ENCODE peak calls at places on chromosome X, in seven cellular contexts. R, Y, I, J, K, T and O are unnamed samples.

GRCh38 chrX:134836497-134836968 is 154.3 kb upstream of the SMIM10 start:
- DNase-seq in T (peak), J (peak), I (no peak), R (peak), Y (no peak), K (no peak), O (no peak)

GRCh38 chrX:153061732-153062131 is 5.5 kb downstream of the PNMA3 start:
- DNase-seq in J (peak), R (peak), Y (no peak), I (no peak), K (peak), T (peak), O (no peak)

GRCh38 chrX:153763989-153764755 is at the start of gene PLXNB3:
- DNase-seq in K (peak), I (peak), Y (peak), R (peak), T (peak), J (peak), O (peak)

GRCh38 chrX:11532291-11533075 is 133.2 kb downstream of the ARHGAP6 start:
- DNase-seq in R (peak), I (no peak), Y (no peak), T (peak), K (no peak), J (no peak), O (no peak)

GRCh38 chrX:102744307-102744706 is 23.8 kb downstream of the GPRASP3 start:
- DNase-seq in I (no peak), J (no peak), R (no peak), T (no peak), Y (no peak), K (no peak), O (no peak)

GRCh38 chrX:12421918-12422317 is 283.6 kb downstream of the FRMPD4 start:
- DNase-seq in Y (no peak), I (no peak), R (no peak), J (peak), K (no peak), T (peak), O (no peak)

GRCh38 chrX:40273356-40274050 is 175.7 kb upstream of the BCOR start:
- DNase-seq in T (peak), J (peak), K (no peak), I (no peak), Y (no peak), R (no peak), O (no peak)

GRCh38 chrX:84186603-84187358 is 1.2 kb downstream of the RPS6KA6 start:
- DNase-seq in Y (no peak), T (no peak), J (peak), I (no peak), R (peak), K (no peak), O (no peak)

GRCh38 chrX:76918033-76918432 is 490.5 kb downstream of the MAGEE1 start:
- DNase-seq in J (no peak), R (no peak), K (no peak), Y (no peak), T (no peak), I (no peak), O (no peak)

GRCh38 chrX:136954930-136955329 is 74.4 kb upstream of the RBMX start:
- DNase-seq in K (no peak), R (peak), J (peak), T (peak), I (peak), Y (no peak), O (no peak)

GRCh38 chrX:6449946-6450345 is 85.0 kb downstream of the VCX3A start:
- DNase-seq in R (no peak), J (no peak), K (no peak), I (no peak), T (no peak), Y (no peak), O (no peak)

GRCh38 chrX:38376747-38377146 is 24.3 kb downstream of the OTC start:
- DNase-seq in Y (no peak), R (no peak), I (no peak), T (no peak), J (no peak), K (no peak), O (no peak)

GRCh38 chrX:104288269-104288668 is 33.5 kb upstream of the ESX1 start:
- DNase-seq in T (peak), Y (no peak), K (no peak), R (no peak), I (no peak), J (no peak), O (no peak)
- H3K4me3 ChIP-seq in T (no peak), Y (no peak), K (no peak), R (no peak), I (no peak), J (no peak), O (no peak)

GRCh38 chrX:71910526-71911022 is at the start of gene NHSL2:
- DNase-seq in Y (no peak), T (no peak), K (no peak), R (no peak), I (peak), J (peak), O (no peak)
- H3K4me3 ChIP-seq in Y (peak), T (peak), K (peak), R (peak), I (no peak), J (peak), O (no peak)

GRCh38 chrX:133412665-133413064 is 2.6 kb downstream of the GPC4 start:
- DNase-seq in J (no peak), R (no peak), I (no peak), Y (no peak), K (no peak), T (no peak), O (no peak)

GRCh38 chrX:133415276-133416105 is at the start of gene GPC4:
- DNase-seq in R (peak), Y (no peak), T (peak), I (no peak), K (peak), J (peak), O (no peak)

GRCh38 chrX:133412246-133412645 is 3.0 kb downstream of the GPC4 start:
- DNase-seq in I (no peak), Y (no peak), R (peak), T (peak), K (peak), J (peak), O (no peak)

GRCh38 chrX:133414399-133415275 is 652 bp downstream of the GPC4 start:
- DNase-seq in J (peak), K (no peak), T (no peak), R (no peak), I (no peak), Y (no peak), O (no peak)

DNA sequence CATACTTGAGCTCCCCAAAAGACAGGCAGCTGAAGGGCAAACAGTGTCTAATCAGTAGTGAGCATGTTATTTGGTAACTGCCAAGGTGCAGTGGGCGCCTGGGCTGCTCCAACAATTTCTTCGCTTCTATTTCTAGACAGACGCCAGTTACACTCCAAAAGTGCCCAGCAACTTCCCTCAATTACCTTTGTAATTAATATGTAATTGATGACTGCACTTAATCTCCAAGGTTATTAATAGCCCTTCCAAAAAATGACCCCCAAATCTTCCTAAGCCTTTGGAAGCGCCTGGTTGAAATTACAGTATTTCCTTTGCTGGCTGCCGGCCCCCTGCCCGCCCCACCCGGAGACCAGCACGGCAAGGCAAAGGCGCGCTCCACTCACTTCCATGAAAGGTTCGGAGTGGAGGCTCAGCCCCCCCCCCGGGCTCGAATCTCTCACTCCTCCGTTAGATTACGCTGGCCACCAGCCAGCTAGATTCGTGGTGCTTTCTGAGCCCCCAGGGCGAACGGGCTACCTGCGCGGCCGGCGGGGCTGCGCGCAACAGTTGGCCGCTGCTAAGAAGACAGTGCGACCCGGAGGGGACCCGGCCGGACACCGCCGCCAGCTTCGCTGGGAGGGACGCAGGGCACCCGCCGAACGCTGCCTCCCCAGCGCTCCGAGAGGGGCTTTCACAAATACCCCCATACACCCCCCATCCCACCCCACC is 1.9 kb downstream of the GPC4 start:
- DNase-seq in K (no peak), R (no peak), I (no peak), T (no peak), J (no peak), Y (no peak), O (no peak)
- H3K4me3 ChIP-seq in K (peak), R (peak), I (no peak), T (no peak), J (peak), Y (no peak), O (no peak)

DNA sequence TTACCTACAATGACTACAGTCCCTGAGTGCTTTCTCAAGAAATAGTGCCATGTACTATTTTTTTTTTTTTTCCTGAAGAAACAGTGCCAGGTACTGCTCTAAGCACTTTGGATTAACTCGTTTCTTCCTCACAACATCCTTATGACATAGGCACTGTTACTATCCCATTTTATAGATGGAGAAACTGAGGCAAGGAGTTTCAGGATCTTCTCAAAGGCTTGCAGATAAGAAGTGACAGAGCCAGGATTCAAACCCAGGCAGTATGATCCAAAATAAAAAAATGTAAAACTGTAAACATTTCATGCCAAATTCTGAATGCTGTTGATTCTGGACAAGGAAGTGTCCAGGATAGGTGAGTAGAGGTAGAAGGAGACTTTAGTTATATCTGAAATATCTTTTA is 1.1 kb downstream of the FANCB start:
- DNase-seq in I (no peak), R (no peak), T (no peak), J (no peak), Y (no peak), K (no peak), O (no peak)
- H3K4me3 ChIP-seq in I (no peak), R (no peak), T (peak), J (no peak), Y (no peak), K (no peak), O (peak)

DNA sequence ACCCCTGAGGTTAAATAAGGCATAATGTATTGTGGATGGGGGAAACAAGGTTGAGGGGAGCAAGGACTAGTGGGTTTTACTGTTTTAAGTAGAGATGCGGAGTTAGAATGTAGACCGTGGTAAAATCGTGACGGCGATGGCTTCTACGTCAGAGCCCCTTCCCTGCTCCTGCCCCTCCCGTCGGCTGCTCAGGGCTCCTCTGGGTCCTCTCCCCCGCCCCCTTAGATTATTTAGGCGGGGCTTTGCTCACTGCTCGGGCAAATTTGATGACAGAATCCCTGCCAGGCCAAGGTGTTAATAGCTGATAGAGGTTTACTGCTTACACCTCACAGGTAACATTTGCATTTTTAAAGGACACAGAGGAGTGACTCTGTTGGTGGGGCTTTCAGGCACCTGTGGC is 2.3 kb downstream of the FRMPD3 start:
- DNase-seq in J (no peak), I (no peak), R (no peak), Y (no peak), K (no peak), T (no peak), O (no peak)
- H3K4me3 ChIP-seq in J (no peak), I (no peak), R (no peak), Y (no peak), K (no peak), T (no peak), O (no peak)